ENCODE peak calls at places on chromosomes 2 and 18, in four cellular contexts. X is A549, L is K562, N is GM12878. V is an unnamed sample.
A peak's percentile ranks its signal among the peaks of the same experiment; 100 is the strongest.

GRCh38 chr2:147388217-147388616 is 456.6 kb upstream of the ACVR2A start:
- DNase-seq in X (no peak), L (no peak), N (no peak), V (no peak)

GRCh38 chr2:146818122-146818521 is 1026.7 kb upstream of the ACVR2A start:
- DNase-seq in X (no peak), L (no peak), N (no peak), V (no peak)

GRCh38 chr2:148244593-148245292 is 223.9 kb downstream of the MBD5 start:
- DNase-seq in X (no peak), L (no peak), N (no peak), V (peak; percentile 21)

GRCh38 chr2:169767243-169767888 is 31.3 kb upstream of the SSB start:
- DNase-seq in X (peak; percentile 28), L (peak; percentile 61), N (no peak), V (peak; percentile 63)

GRCh38 chr2:221477697-221478096 is 94.4 kb downstream of the EPHA4 start:
- DNase-seq in X (no peak), L (no peak), N (no peak), V (no peak)

GRCh38 chr2:28639836-28640235 is 111.8 kb upstream of the PPP1CB start:
- DNase-seq in X (no peak), L (no peak), N (no peak), V (peak; percentile 75)

GRCh38 chr2:166127217-166128155 is at the start of gene SCN1A:
- DNase-seq in X (peak; percentile 2), L (peak; percentile 31), N (no peak), V (peak; percentile 89)

GRCh38 chr2:62603154-62603712 is 97.2 kb upstream of the TMEM17 start:
- DNase-seq in X (no peak), L (no peak), N (no peak), V (no peak)

GRCh38 chr2:109458512-109458911 is 155.3 kb downstream of the SEPTIN10 start:
- DNase-seq in X (no peak), L (no peak), N (no peak), V (no peak)

GRCh38 chr2:168643979-168644378 is 158.5 kb upstream of the NOSTRIN start:
- DNase-seq in X (no peak), L (no peak), N (no peak), V (no peak)

GRCh38 chr2:55148269-55148668 is 83.8 kb downstream of the CLHC1 start:
- DNase-seq in X (no peak), L (no peak), N (no peak), V (no peak)

GRCh38 chr2:106572541-106573148 is 85.5 kb downstream of the CD8B2 start:
- DNase-seq in X (peak; percentile 21), L (peak; percentile 18), N (no peak), V (peak; percentile 24)

GRCh38 chr2:71578665-71579371 is 125.5 kb downstream of the DYSF start:
- DNase-seq in X (no peak), L (no peak), N (no peak), V (no peak)

GRCh38 chr2:12284487-12284886 is 432.2 kb upstream of the TRIB2 start:
- DNase-seq in X (no peak), L (no peak), N (no peak), V (no peak)
- TF ChIP-seq KDM1A in X (no peak), L (no peak), N (no peak), V (no peak)

DNA sequence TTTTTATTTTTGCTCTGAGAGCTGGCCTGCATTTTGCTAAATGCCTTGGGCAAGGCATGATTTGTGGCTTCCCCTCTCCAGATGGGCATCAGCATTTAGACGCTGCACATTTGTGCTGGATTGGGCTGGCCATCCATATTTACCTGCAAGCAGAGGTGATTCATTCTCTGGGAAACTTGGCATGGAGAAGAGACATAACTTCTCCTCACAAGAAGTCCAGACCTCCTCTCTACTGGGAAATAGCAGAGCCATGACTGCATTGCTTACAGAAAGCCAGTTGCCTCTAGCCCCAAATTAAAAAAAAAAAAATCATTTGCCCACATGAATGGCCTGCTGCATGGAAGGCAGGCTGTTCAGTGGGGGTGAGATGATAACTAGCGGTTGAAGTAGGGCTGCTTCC is 120.1 kb downstream of the ACTR3 start:
- DNase-seq in X (no peak), L (no peak), N (no peak), V (no peak)
- TF ChIP-seq MYC in X (no peak), L (no peak), N (no peak), V (no peak)

DNA sequence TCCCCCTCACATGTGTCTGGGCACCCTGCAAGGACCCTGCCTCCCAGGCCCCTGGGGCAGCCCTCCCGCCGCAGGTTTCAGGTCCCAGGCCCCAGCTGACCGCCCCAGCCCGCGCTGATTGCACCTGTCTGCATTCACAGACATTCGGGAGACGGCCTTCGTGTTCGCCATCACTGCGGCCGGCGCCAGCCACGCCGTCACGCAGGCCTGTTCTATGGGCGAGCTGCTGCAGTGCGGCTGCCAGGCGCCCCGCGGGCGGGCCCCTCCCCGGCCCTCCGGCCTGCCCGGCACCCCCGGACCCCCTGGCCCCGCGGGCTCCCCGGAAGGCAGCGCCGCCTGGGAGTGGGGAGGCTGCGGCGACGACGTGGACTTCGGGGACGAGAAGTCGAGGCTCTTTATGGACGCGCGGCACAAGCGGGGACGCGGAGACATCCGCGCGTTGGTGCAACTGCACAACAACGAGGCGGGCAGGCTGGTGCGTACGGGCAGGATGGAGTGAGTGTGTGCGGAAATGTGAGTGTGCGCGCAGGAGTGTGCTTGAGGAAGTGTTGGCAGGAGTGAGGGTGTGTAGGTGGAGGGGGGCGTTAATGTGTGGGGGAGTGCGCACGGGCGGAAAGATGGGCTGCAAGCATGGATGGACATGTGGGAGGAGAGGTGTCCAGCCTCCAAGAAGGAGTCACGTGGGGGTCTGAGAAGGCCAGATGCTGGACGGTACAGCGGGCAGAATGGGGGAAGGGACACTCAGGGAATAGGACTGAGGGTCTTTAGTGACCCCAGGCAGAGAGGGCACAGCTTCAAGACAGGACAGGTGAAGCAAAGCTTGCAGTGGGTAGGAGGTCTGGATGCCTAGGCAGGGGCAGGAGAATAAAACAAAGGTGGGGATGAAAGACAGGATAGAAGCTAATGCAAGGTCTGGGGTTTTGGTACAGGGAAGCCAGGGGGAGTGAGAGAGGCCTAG is 9.0 kb upstream of the WNT10A start:
- DNase-seq in X (no peak), L (no peak), N (no peak), V (no peak)
- TF ChIP-seq KDM1A in X (no peak), L (no peak), N (no peak), V (no peak)

GRCh38 chr18:75249192-75249551 is 38.6 kb downstream of the TSHZ1 start:
- DNase-seq in X (no peak), L (no peak), N (no peak), V (no peak)

GRCh38 chr18:75244914-75245313 is 34.3 kb downstream of the TSHZ1 start:
- DNase-seq in X (no peak), L (no peak), N (no peak), V (no peak)

GRCh38 chr18:75247601-75248421 is 37.2 kb downstream of the TSHZ1 start:
- DNase-seq in X (no peak), L (no peak), N (no peak), V (peak; percentile 6)

GRCh38 chr18:75248426-75249191 is 38.0 kb downstream of the TSHZ1 start:
- DNase-seq in X (no peak), L (no peak), N (no peak), V (no peak)

GRCh38 chr18:75247041-75247551 is 36.5 kb downstream of the TSHZ1 start:
- DNase-seq in X (no peak), L (no peak), N (no peak), V (no peak)
- TF ChIP-seq MYC in X (no peak), L (no peak), N (no peak), V (no peak)

DNA sequence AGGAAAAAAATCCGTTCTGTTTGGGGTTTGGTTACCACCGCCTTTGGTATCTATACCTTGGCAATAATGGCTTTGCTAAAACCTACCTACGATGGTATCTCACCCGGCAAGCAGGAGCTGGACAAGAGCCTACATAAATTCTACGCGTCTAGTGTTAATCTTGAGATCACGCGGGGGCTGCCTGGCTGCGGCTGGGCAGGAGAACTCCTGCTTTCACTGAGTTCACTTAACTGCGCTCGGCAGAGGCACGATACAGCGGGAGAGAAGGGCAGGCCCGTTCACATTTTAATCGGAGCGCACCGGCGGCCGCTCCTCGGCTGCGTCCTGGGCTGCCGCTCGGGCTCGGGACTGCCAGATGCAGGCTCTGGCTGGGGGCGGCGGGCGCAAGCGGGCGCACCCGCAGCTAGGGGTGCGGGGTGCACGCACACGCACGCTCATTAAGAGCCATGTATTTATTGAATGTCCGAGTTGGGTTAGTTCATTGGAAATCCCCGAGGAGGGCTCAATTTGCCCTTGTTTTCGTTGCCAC is 1.7 kb upstream of the POU3F3 start:
- DNase-seq in X (no peak), L (no peak), N (no peak), V (no peak)
- TF ChIP-seq KDM1A in X (no peak), L (no peak), N (no peak), V (no peak)